ENCODE peak calls at places on chromosomes 1 and 21, in seven cellular contexts. N, V, F, Z, Q, M and O are unnamed samples.

GRCh38 chr1:8012955-8013354 is 13.2 kb downstream of the ERRFI1 start:
- DNase-seq in N (no peak), V (no peak), F (no peak), Z (no peak), Q (no peak), M (no peak), O (no peak)

GRCh38 chr1:192958871-192959270 is 100.3 kb downstream of the UCHL5 start:
- DNase-seq in N (peak), V (no peak), F (no peak), Z (no peak), Q (no peak), M (no peak), O (no peak)

GRCh38 chr1:91944087-91944486 is 5.1 kb upstream of the BRDT start:
- DNase-seq in N (peak), V (no peak), F (no peak), Z (no peak), Q (no peak), M (no peak), O (no peak)

GRCh38 chr1:168362991-168363390 is 82.3 kb downstream of the TBX19 start:
- DNase-seq in N (peak), V (no peak), F (no peak), Z (no peak), Q (no peak), M (no peak), O (no peak)

GRCh38 chr1:108708726-108709660 is 3.7 kb upstream of the FNDC7 start:
- DNase-seq in N (peak), V (peak), F (peak), Z (peak), Q (no peak), M (no peak), O (no peak)

GRCh38 chr1:58786184-58786926 is 2.5 kb upstream of the JUN start:
- DNase-seq in N (peak), V (no peak), F (no peak), Z (no peak), Q (no peak), M (no peak), O (no peak)

GRCh38 chr1:247538561-247538960 is 2.3 kb upstream of the OR2C3 start:
- DNase-seq in N (no peak), V (no peak), F (no peak), Z (no peak), Q (no peak), M (no peak), O (no peak)

GRCh38 chr1:208988811-208989222 is 594.7 kb upstream of the CAMK1G start:
- DNase-seq in N (peak), V (peak), F (no peak), Z (no peak), Q (no peak), M (no peak), O (no peak)

GRCh38 chr1:212692774-212693644 is 6.6 kb downstream of the BATF3 start:
- DNase-seq in N (no peak), V (no peak), F (no peak), Z (peak), Q (no peak), M (no peak), O (no peak)

GRCh38 chr1:55378582-55378981 is 163.4 kb upstream of the USP24 start:
- DNase-seq in N (peak), V (peak), F (peak), Z (no peak), Q (peak), M (no peak), O (peak)

GRCh38 chr1:53449026-53449425 is 10.2 kb upstream of the DMRTB1 start:
- DNase-seq in N (peak), V (no peak), F (peak), Z (no peak), Q (no peak), M (no peak), O (no peak)

GRCh38 chr1:40477680-40478057 is 579 bp downstream of the ZFP69 start:
- DNase-seq in N (peak), V (peak), F (no peak), Z (no peak), Q (no peak), M (no peak), O (no peak)

GRCh38 chr1:225451340-225451739 is 23.5 kb upstream of the LBR start:
- DNase-seq in N (no peak), V (no peak), F (no peak), Z (no peak), Q (no peak), M (no peak), O (no peak)

GRCh38 chr1:179770887-179771502 is 27.9 kb downstream of the FAM163A start:
- DNase-seq in N (peak), V (no peak), F (no peak), Z (no peak), Q (no peak), M (no peak), O (no peak)

GRCh38 chr1:117180571-117180970 is 30.2 kb downstream of the VTCN1 start:
- DNase-seq in N (peak), V (no peak), F (peak), Z (no peak), Q (no peak), M (no peak), O (no peak)

GRCh38 chr21:41615613-41616012 is 107.7 kb upstream of the TMPRSS2 start:
- DNase-seq in N (peak), V (no peak), F (no peak), Z (no peak), Q (no peak), M (no peak), O (no peak)

GRCh38 chr1:66940968-66941367 is 16.2 kb downstream of the MIER1 start:
- DNase-seq in N (peak), V (no peak), F (no peak), Z (no peak), Q (no peak), M (no peak), O (no peak)

GRCh38 chr1:16607433-16607851 is 5.9 kb downstream of the NBPF1 start:
- DNase-seq in N (no peak), V (no peak), F (peak), Z (no peak), Q (no peak), M (no peak), O (no peak)

GRCh38 chr1:60921175-60921574 is 161.2 kb upstream of the NFIA start:
- DNase-seq in N (no peak), V (no peak), F (peak), Z (no peak), Q (no peak), M (no peak), O (no peak)

GRCh38 chr1:163535807-163536206 is 214.1 kb downstream of the NUF2 start:
- DNase-seq in N (peak), V (peak), F (peak), Z (no peak), Q (no peak), M (no peak), O (no peak)
- TF ChIP-seq CTCF in N (peak), V (peak), F (peak), Z (peak), Q (no peak), M (no peak), O (no peak)

DNA sequence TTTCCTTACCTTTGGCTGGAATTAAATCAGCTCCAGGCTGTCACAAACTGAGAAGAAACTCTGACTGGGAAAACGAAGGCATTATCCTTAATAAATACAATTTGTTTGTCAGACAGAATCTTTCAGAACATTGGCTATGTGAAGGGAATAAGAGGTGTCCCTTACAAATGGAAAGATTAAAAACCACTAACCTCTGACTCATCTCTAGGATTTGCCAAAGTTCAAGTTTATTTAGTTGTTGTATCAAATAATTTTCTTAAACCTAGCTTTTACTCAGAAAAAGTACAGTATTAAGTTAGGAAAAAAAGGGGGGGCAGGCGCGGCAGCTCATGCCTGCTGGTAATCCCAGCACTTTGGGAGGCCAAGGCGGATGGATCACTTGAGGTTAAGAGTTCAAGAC is 15.7 kb downstream of the SERTAD4 start:
- DNase-seq in N (peak), V (no peak), F (no peak), Z (no peak), Q (no peak), M (no peak), O (no peak)
- H3K4me3 ChIP-seq in N (no peak), V (no peak), F (no peak), Z (no peak), Q (no peak), M (no peak), O (no peak)

GRCh38 chr1:94934551-94934950 is 7.6 kb upstream of the CNN3 start:
- DNase-seq in N (no peak), V (no peak), F (no peak), Z (no peak), Q (no peak), M (no peak), O (no peak)

GRCh38 chr1:94935059-94935458 is 8.1 kb upstream of the CNN3 start:
- DNase-seq in N (no peak), V (no peak), F (no peak), Z (no peak), Q (no peak), M (no peak), O (no peak)

GRCh38 chr1:94936861-94937620 is 10.1 kb upstream of the CNN3 start:
- DNase-seq in N (no peak), V (no peak), F (no peak), Z (no peak), Q (no peak), M (no peak), O (no peak)

GRCh38 chr1:94937820-94938219 is 10.9 kb upstream of the CNN3 start:
- DNase-seq in N (no peak), V (no peak), F (no peak), Z (no peak), Q (no peak), M (no peak), O (no peak)

GRCh38 chr1:94935476-94935875 is 8.6 kb upstream of the CNN3 start:
- DNase-seq in N (peak), V (no peak), F (no peak), Z (no peak), Q (no peak), M (no peak), O (no peak)
- H3K27ac ChIP-seq in N (no peak), V (no peak), F (peak), Z (peak), Q (no peak), M (no peak), O (peak)

DNA sequence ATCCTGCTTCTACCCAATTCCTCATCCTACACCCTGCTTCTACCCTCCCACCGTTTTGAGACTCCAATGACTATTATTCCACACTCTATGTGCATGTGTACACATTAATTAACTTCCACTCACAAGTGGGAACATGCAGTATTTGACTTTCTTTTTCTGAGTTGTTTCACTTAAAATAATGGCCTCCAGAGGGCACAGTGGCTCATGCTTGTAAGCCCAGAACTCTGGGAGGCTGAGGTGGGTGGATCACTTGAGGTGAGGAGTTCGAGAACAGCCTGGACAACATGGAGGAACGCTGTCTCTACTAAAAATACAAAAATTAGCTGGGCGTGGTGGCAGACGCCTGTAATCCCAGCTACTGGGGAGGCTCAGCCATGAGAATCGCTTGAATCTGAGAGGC is 464.8 kb downstream of the PTBP2 start:
- DNase-seq in N (peak), V (peak), F (peak), Z (no peak), Q (no peak), M (no peak), O (no peak)
- TF ChIP-seq CTCF in N (peak), V (peak), F (peak), Z (no peak), Q (no peak), M (no peak), O (no peak)

GRCh38 chr1:82565546-82565945 is 764.8 kb downstream of the ADGRL2 start:
- DNase-seq in N (peak), V (no peak), F (no peak), Z (no peak), Q (no peak), M (no peak), O (no peak)
- H3K4me3 ChIP-seq in N (no peak), V (no peak), F (no peak), Z (no peak), Q (no peak), M (no peak), O (no peak)

GRCh38 chr1:46132529-46133180 is at the start of gene PIK3R3:
- DNase-seq in N (peak), V (peak), F (peak), Z (peak), Q (peak), M (peak), O (peak)
- H3K27ac ChIP-seq in N (peak), V (peak), F (peak), Z (peak), Q (peak), M (peak), O (peak)